ENCODE peak calls at places on chromosomes 2 and 18, in four cellular contexts. M is dorsolateral prefrontal cortex, U is astrocyte of the cerebellum, X is fibroblast of the aortic adventitia. A is an unnamed sample.

GRCh38 chr18:74694436-74694835 is 96.8 kb downstream of the ZNF407 start:
- DNase-seq in M (no peak), U (no peak), X (no peak), A (no peak)

GRCh38 chr2:98280376-98281102 is 65.7 kb upstream of the CNGA3 start:
- DNase-seq in M (no peak), U (peak), X (peak), A (peak)

GRCh38 chr2:62505649-62506420 is at the start of gene TMEM17:
- DNase-seq in M (peak), U (peak), X (peak), A (peak)

GRCh38 chr2:241001413-241002274 is 3.2 kb downstream of the SNED1 start:
- DNase-seq in M (no peak), U (no peak), X (no peak), A (no peak)

GRCh38 chr2:27823135-27823534 is 51.6 kb downstream of the MRPL33 start:
- DNase-seq in M (no peak), U (no peak), X (no peak), A (peak)

GRCh38 chr2:142868281-142868762 is 9.1 kb upstream of the KYNU start:
- DNase-seq in M (no peak), U (no peak), X (peak), A (peak)

GRCh38 chr2:134146620-134147019 is 107.3 kb upstream of the MGAT5 start:
- DNase-seq in M (no peak), U (no peak), X (peak), A (peak)

GRCh38 chr2:15940661-15941482 is 522 bp downstream of the MYCN start:
- DNase-seq in M (no peak), U (no peak), X (no peak), A (no peak)

GRCh38 chr2:231099918-231100317 is 24.9 kb downstream of the HTR2B start:
- DNase-seq in M (no peak), U (no peak), X (no peak), A (no peak)

GRCh38 chr18:78514910-78515670 is 464.5 kb upstream of the SALL3 start:
- DNase-seq in M (no peak), U (no peak), X (no peak), A (no peak)

GRCh38 chr2:231388725-231389346 is 6.7 kb upstream of the B3GNT7 start:
- DNase-seq in M (no peak), U (no peak), X (no peak), A (no peak)

GRCh38 chr18:78782951-78783563 is 196.6 kb upstream of the SALL3 start:
- DNase-seq in M (no peak), U (no peak), X (no peak), A (no peak)

GRCh38 chr18:69982417-69982816 is 34.7 kb upstream of the CD226 start:
- DNase-seq in M (no peak), U (no peak), X (no peak), A (no peak)

GRCh38 chr2:69012310-69013122 is 463 bp upstream of the ANTXR1 start:
- DNase-seq in M (peak), U (no peak), X (peak), A (no peak)

GRCh38 chr18:68121826-68122225 is 593.1 kb downstream of the TMX3 start:
- DNase-seq in M (no peak), U (no peak), X (peak), A (peak)

GRCh38 chr2:71615769-71616730 is 162.7 kb downstream of the DYSF start:
- DNase-seq in M (no peak), U (no peak), X (no peak), A (no peak)

GRCh38 chr2:134778372-134778771 is 59.6 kb upstream of the TMEM163 start:
- DNase-seq in M (no peak), U (no peak), X (no peak), A (no peak)

GRCh38 chr2:134763164-134763710 is 44.4 kb upstream of the TMEM163 start:
- DNase-seq in M (no peak), U (no peak), X (no peak), A (no peak)

GRCh38 chr2:206160124-206160806 is 570 bp downstream of the EEF1B2 start:
- DNase-seq in M (no peak), U (no peak), X (peak), A (peak)

GRCh38 chr2:116440104-116440653 is 1374.3 kb upstream of the DDX18 start:
- DNase-seq in M (no peak), U (no peak), X (no peak), A (no peak)

GRCh38 chr2:160301420-160301819 is 101.3 kb upstream of the ITGB6 start:
- DNase-seq in M (no peak), U (no peak), X (no peak), A (peak)

GRCh38 chr18:24368749-24369148 is 28.9 kb downstream of the OSBPL1A start:
- DNase-seq in M (no peak), U (no peak), X (no peak), A (no peak)

GRCh38 chr2:160486341-160486740 is 7.3 kb downstream of the RBMS1 start:
- DNase-seq in M (no peak), U (no peak), X (peak), A (peak)

GRCh38 chr2:202113571-202114142 is 40.6 kb downstream of the KIAA2012 start:
- DNase-seq in M (no peak), U (no peak), X (no peak), A (peak)

GRCh38 chr2:162368494-162368893 is 24.6 kb downstream of the GCA start:
- DNase-seq in M (no peak), U (no peak), X (no peak), A (no peak)

GRCh38 chr2:207165121-207166038 is at the start of gene KLF7:
- DNase-seq in M (peak), U (no peak), X (peak), A (peak)

GRCh38 chr2:102839668-102840388 is 78.0 kb downstream of the TMEM182 start:
- DNase-seq in M (no peak), U (peak), X (peak), A (peak)

GRCh38 chr2:31483246-31483645 is 68.7 kb upstream of the XDH start:
- DNase-seq in M (no peak), U (no peak), X (no peak), A (peak)

GRCh38 chr2:54770211-54770610 is 46.7 kb downstream of the EML6 start:
- DNase-seq in M (no peak), U (no peak), X (no peak), A (no peak)

DNA sequence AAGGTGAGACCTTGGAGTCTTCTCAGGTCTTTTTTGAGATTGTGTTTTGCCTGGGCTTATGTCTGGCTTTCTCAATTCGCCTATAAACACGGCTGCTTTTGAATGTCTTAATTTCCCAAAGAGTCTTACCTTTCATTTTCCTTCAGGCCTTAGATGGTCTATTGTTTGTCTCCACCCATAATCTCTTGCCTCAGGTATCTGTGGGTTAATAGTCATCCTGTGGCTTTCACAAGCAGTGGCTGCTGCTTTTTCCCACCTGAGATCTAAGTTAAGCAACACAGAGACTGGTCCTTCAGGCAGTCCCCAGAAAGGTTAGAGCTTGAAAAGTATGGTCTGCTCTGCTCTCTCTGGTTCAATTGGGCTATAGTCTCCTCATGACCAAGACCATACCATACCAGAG is 275.3 kb downstream of the INSIG2 start:
- DNase-seq in M (no peak), U (no peak), X (no peak), A (no peak)
- TF ChIP-seq CTCF in M (no peak), U (no peak), X (no peak), A (no peak)

DNA sequence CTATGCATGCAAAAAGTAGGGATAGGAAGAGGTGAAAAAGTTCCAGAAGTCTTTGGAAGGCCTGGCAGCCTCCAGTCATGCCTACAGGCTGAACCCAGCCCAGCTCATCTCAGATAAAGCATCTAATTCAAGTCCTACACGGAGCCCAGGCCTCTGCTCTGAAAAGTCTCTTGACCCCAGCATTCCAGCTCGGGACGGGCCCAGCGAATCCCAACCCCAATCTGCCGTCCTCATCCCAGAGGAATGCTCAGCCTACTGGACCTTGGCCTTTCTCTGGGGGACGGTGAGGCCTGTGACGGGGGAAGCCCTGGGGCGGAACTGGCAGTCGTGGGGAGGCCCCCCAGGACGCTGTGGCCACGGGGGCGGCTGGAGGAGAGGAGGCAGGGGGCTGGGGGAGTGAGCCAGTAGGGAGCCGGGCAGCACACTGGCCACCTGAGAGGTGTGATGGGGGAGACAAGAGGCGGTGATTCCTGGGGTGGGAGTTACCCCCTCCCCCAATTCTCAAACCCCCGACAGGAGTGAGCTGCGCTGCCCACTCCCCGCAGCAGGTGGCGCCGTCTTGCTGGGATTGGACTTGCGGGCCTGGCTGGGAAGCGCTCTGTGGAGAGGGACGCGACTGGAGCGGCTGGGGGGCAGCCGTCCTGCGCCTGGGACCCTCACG is 182.4 kb upstream of the HAAO start:
- DNase-seq in M (peak), U (no peak), X (peak), A (peak)
- H3K4me3 ChIP-seq in M (peak), U (peak), X (peak), A (peak)

DNA sequence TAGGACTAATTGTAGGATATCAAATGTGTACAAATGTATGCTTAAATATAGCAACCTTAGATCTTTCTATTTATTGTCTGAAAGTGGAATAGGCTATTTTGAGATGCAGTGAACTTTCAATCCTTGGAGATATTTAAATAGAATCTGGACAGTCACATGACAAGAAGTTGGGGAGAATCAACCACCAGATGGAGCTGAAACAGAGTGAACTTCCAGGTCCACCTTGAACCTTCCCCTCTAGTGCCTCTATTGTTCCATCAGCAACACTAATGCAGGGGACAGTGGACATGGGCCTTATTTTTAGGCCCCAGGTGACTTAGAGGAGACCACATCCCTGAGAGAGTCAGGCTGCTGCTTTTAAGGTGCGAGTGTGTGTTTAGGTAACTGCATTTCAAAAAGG is 37.0 kb upstream of the CRIM1 start:
- DNase-seq in M (no peak), U (no peak), X (peak), A (peak)
- TF ChIP-seq CTCF in M (no peak), U (no peak), X (peak), A (peak)

GRCh38 chr18:76265375-76266225 is 229.4 kb downstream of the ZNF516 start:
- DNase-seq in M (no peak), U (no peak), X (peak), A (peak)
- H3K4me3 ChIP-seq in M (peak), U (no peak), X (peak), A (peak)

GRCh38 chr2:24945907-24946306 is 25.8 kb downstream of the DNAJC27 start:
- DNase-seq in M (no peak), U (no peak), X (no peak), A (no peak)
- TF ChIP-seq CTCF in M (no peak), U (no peak), X (no peak), A (no peak)

GRCh38 chr2:203327582-203327917 is 644 bp upstream of the ABI2 start:
- DNase-seq in M (no peak), U (no peak), X (no peak), A (no peak)

GRCh38 chr2:203328735-203329549 is 748 bp downstream of the ABI2 start:
- DNase-seq in M (peak), U (no peak), X (peak), A (peak)

GRCh38 chr2:203326355-203326754 is 1.8 kb upstream of the ABI2 start:
- DNase-seq in M (no peak), U (no peak), X (no peak), A (no peak)

GRCh38 chr2:203327918-203328734 is at the start of gene ABI2:
- DNase-seq in M (peak), U (peak), X (peak), A (peak)

GRCh38 chr2:203330434-203330833 is 2.2 kb downstream of the ABI2 start:
- DNase-seq in M (no peak), U (no peak), X (peak), A (peak)
- H3K4me3 ChIP-seq in M (peak), U (peak), X (peak), A (no peak)

GRCh38 chr18:44325903-44326650 is 354.6 kb upstream of the SETBP1 start:
- DNase-seq in M (no peak), U (peak), X (peak), A (peak)
- TF ChIP-seq CTCF in M (peak), U (peak), X (peak), A (peak)

DNA sequence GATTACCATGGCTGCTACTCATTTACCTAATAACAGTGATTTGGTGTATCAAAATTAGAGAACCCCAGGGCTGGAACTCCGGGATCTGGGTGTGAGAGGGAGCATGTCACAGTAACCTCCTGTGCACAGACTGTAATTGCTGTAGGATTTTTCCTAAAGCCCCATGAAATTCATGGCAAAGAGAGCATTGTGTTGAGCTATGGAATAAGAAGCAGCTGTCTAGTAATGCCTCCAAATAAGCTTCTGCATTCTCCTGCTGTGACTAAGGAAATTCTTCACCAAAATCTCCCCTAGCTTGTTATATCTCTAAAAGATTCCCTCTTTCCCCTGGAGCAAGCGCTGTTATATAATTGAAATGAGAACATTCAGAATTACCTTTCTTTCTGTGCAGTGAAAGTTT is 158.1 kb upstream of the SPATS2L start:
- DNase-seq in M (no peak), U (no peak), X (no peak), A (no peak)
- H3K4me3 ChIP-seq in M (no peak), U (no peak), X (no peak), A (no peak)

GRCh38 chr2:29715655-29716054 is 205.7 kb downstream of the ALK start:
- DNase-seq in M (no peak), U (no peak), X (no peak), A (no peak)

GRCh38 chr2:29719626-29720025 is 201.8 kb downstream of the ALK start:
- DNase-seq in M (no peak), U (no peak), X (no peak), A (no peak)

GRCh38 chr2:29718326-29718725 is 203.1 kb downstream of the ALK start:
- DNase-seq in M (no peak), U (no peak), X (no peak), A (no peak)

GRCh38 chr2:29714333-29714732 is 207.1 kb downstream of the ALK start:
- DNase-seq in M (no peak), U (no peak), X (no peak), A (no peak)
- TF ChIP-seq CTCF in M (no peak), U (peak), X (no peak), A (no peak)

GRCh38 chr18:11827963-11828362 is 23.2 kb upstream of the CHMP1B start:
- DNase-seq in M (no peak), U (no peak), X (no peak), A (no peak)
- H3K4me3 ChIP-seq in M (no peak), U (no peak), X (no peak), A (no peak)